ENCODE peak calls at places on chromosomes 16 and 17, in six cellular contexts. B, N, V, S, Y and U are unnamed samples.
A peak's percentile ranks its signal among the peaks of the same experiment; 100 is the strongest.

GRCh38 chr16:739560-740458 is 988 bp downstream of the CIAO3 start:
- DNase-seq in B (no peak), N (no peak), V (no peak), S (no peak), Y (no peak), U (no peak)

GRCh38 chr17:7484964-7485377 is 805 bp downstream of the POLR2A start:
- DNase-seq in B (no peak), N (no peak), V (no peak), S (no peak), Y (no peak), U (no peak)

GRCh38 chr17:59621771-59622170 is 2.1 kb downstream of the CLTC start:
- DNase-seq in B (no peak), N (no peak), V (no peak), S (peak; percentile 22), Y (no peak), U (no peak)

GRCh38 chr17:66713533-66714042 is 121.3 kb upstream of the CACNG5 start:
- DNase-seq in B (no peak), N (no peak), V (peak; percentile 28), S (no peak), Y (no peak), U (no peak)

GRCh38 chr16:55647343-55647742 is 8.4 kb upstream of the SLC6A2 start:
- DNase-seq in B (no peak), N (no peak), V (no peak), S (no peak), Y (no peak), U (no peak)

GRCh38 chr17:41048441-41048840 is 1.3 kb upstream of the KRTAP2-1 start:
- DNase-seq in B (peak; percentile 78), N (no peak), V (no peak), S (no peak), Y (peak; percentile 78), U (no peak)

GRCh38 chr17:65523853-65524664 is 37.4 kb downstream of the AXIN2 start:
- DNase-seq in B (peak; percentile 15), N (no peak), V (no peak), S (no peak), Y (no peak), U (no peak)

GRCh38 chr16:31428277-31428597 is at the start of gene COX6A2:
- DNase-seq in B (no peak), N (no peak), V (no peak), S (no peak), Y (no peak), U (no peak)

GRCh38 chr17:14304876-14305636 is 4.2 kb downstream of the HS3ST3B1 start:
- DNase-seq in B (peak; percentile 44), N (no peak), V (no peak), S (no peak), Y (no peak), U (no peak)

GRCh38 chr16:3358884-3359283 is 3.2 kb downstream of the OR2C1 start:
- DNase-seq in B (peak; percentile 22), N (no peak), V (no peak), S (no peak), Y (no peak), U (no peak)